ENCODE peak calls at places on chromosomes 2 and 18, in eight cellular contexts. L is HS-27A; G is lung; N is RKO; R is A549; Y is activated CD4-positive, alpha-beta T cell treated with anti-CD3 and anti-CD28 coated beads, Interleukin-2, amount 50 U/mL, for 24 hours; T is gastrocnemius medialis; A is COLO829. S is an unnamed sample.

GRCh38 chr2:82852787-82853186 is 1606.3 kb downstream of the SUCLG1 start:
- DNase-seq in N (no peak), Y (no peak), L (no peak), T (no peak), G (no peak), R (no peak), A (no peak), S (no peak)

GRCh38 chr18:44742741-44743311 is 62.1 kb downstream of the SETBP1 start:
- DNase-seq in R (no peak), A (no peak), N (no peak), L (no peak), T (no peak), G (no peak), Y (no peak), S (peak; percentile 80)

GRCh38 chr2:182767578-182767977 is 51.5 kb downstream of the DNAJC10 start:
- DNase-seq in G (no peak), N (peak; percentile 43), R (peak; percentile 4), A (peak; percentile 22), T (no peak), L (no peak), Y (no peak), S (peak; percentile 30)

GRCh38 chr2:71500426-71501079 is 47.2 kb downstream of the DYSF start:
- DNase-seq in T (no peak), A (no peak), G (no peak), L (no peak), R (no peak), Y (no peak), N (no peak), S (no peak)

GRCh38 chr2:210756821-210757220 is 200.4 kb downstream of the CPS1 start:
- DNase-seq in A (no peak), Y (no peak), T (no peak), G (no peak), N (peak; percentile 35), L (no peak), R (no peak), S (peak; percentile 2)

GRCh38 chr2:10202136-10202535 is 79.6 kb downstream of the RRM2 start:
- DNase-seq in R (no peak), G (no peak), T (no peak), L (no peak), A (no peak), N (no peak), Y (no peak), S (no peak)

GRCh38 chr2:182870227-182870626 is 3.8 kb upstream of the FRZB start:
- DNase-seq in N (peak; percentile 13), R (peak; percentile 8), G (no peak), Y (no peak), A (no peak), L (no peak), T (no peak), S (peak; percentile 31)

GRCh38 chr2:121722479-121722878 is 14.2 kb downstream of the NIFK start:
- DNase-seq in T (peak; percentile 47), G (no peak), Y (no peak), R (peak; percentile 63), N (peak; percentile 94), L (no peak), A (peak; percentile 14), S (peak; percentile 94)

GRCh38 chr18:67730884-67731283 is 214.4 kb upstream of the DSEL start:
- DNase-seq in R (peak; percentile 1), N (peak; percentile 76), L (peak; percentile 33), A (no peak), T (no peak), Y (no peak), G (no peak), S (peak; percentile 89)

GRCh38 chr18:80245781-80246655 is 1.3 kb downstream of the PARD6G start:
- DNase-seq in G (peak; percentile 28), A (no peak), T (no peak), R (no peak), Y (no peak), N (no peak), L (no peak), S (no peak)

GRCh38 chr2:30232027-30232800 is 880 bp downstream of the LBH start:
- DNase-seq in T (no peak), Y (no peak), A (no peak), R (peak; percentile 47), G (peak; percentile 63), N (no peak), L (no peak), S (no peak)

GRCh38 chr2:231452799-231453508 is 11.3 kb downstream of the NCL start:
- DNase-seq in L (no peak), A (no peak), G (no peak), Y (no peak), N (peak; percentile 46), T (no peak), R (no peak), S (no peak)

GRCh38 chr2:202035089-202035940 is 1.7 kb downstream of the FZD7 start:
- DNase-seq in N (no peak), G (no peak), A (no peak), R (no peak), T (peak; percentile 62), Y (no peak), L (no peak), S (peak; percentile 74)

GRCh38 chr2:241772063-241772499 is 4.5 kb upstream of the GAL3ST2 start:
- DNase-seq in T (no peak), A (no peak), Y (no peak), G (no peak), N (no peak), L (no peak), R (no peak), S (no peak)

GRCh38 chr2:218218409-218219185 is 1.6 kb downstream of the ARPC2 start:
- DNase-seq in G (no peak), N (peak; percentile 57), A (no peak), L (no peak), T (no peak), R (no peak), Y (no peak), S (no peak)

GRCh38 chr2:170711774-170712652 is 3.1 kb upstream of the SP5 start:
- DNase-seq in G (no peak), R (no peak), Y (no peak), T (no peak), N (no peak), A (no peak), L (no peak), S (no peak)

GRCh38 chr2:197113221-197113831 is 186.8 kb upstream of the PGAP1 start:
- DNase-seq in G (no peak), R (peak; percentile 24), N (peak; percentile 49), L (no peak), Y (no peak), T (no peak), A (peak; percentile 46), S (peak; percentile 55)

GRCh38 chr18:57657566-57657965 is 35.9 kb upstream of the NARS1 start:
- DNase-seq in Y (no peak), G (no peak), T (no peak), A (no peak), N (no peak), L (no peak), R (no peak), S (peak; percentile 30)

GRCh38 chr2:619964-620363 is 57.2 kb downstream of the TMEM18 start:
- DNase-seq in Y (no peak), L (no peak), G (peak; percentile 20), T (no peak), N (no peak), R (no peak), A (no peak), S (no peak)

GRCh38 chr2:197387179-197387578 is 47.6 kb downstream of the SF3B1 start:
- DNase-seq in R (no peak), A (no peak), N (no peak), T (no peak), Y (no peak), L (no peak), G (no peak), S (no peak)

GRCh38 chr18:62512996-62513395 is 9.8 kb upstream of the ZCCHC2 start:
- DNase-seq in G (no peak), L (no peak), R (no peak), Y (no peak), A (no peak), N (no peak), T (no peak), S (no peak)

S was measured in fibroblast of mammary gland.